ENCODE peak calls at places on chromosomes 1 and 21, in four cellular contexts. Z, B, C and T are unnamed samples.
A peak's percentile ranks its signal among the peaks of the same experiment; 100 is the strongest.

GRCh38 chr1:41454406-41454805 is 30.1 kb downstream of the EDN2 start:
- DNase-seq in Z (no peak), B (no peak), C (no peak), T (no peak)

GRCh38 chr1:45543599-45544417 is 6.8 kb upstream of the AKR1A1 start:
- DNase-seq in Z (peak; percentile 98), B (no peak), C (peak; percentile 45), T (peak; percentile 89)

GRCh38 chr21:15793547-15794235 is 63.9 kb downstream of the USP25 start:
- DNase-seq in Z (no peak), B (no peak), C (no peak), T (no peak)

GRCh38 chr21:46065215-46065992 is 32.5 kb upstream of the COL6A2 start:
- DNase-seq in Z (peak; percentile 76), B (no peak), C (no peak), T (no peak)

GRCh38 chr1:7531562-7532340 is 239.3 kb upstream of the VAMP3 start:
- DNase-seq in Z (no peak), B (no peak), C (no peak), T (no peak)

GRCh38 chr1:71294178-71294577 is 213.3 kb upstream of the ZRANB2 start:
- DNase-seq in Z (no peak), B (no peak), C (no peak), T (no peak)

GRCh38 chr1:79688932-79689331 is 682.4 kb upstream of the ADGRL4 start:
- DNase-seq in Z (no peak), B (no peak), C (no peak), T (no peak)

GRCh38 chr1:182083851-182084486 is 22.5 kb upstream of the ZNF648 start:
- DNase-seq in Z (no peak), B (no peak), C (no peak), T (no peak)

GRCh38 chr1:178064191-178064821 is 29.6 kb upstream of the RASAL2 start:
- DNase-seq in Z (no peak), B (no peak), C (no peak), T (no peak)

GRCh38 chr1:46404482-46405203 is 10.5 kb downstream of the FAAH start:
- DNase-seq in Z (no peak), B (no peak), C (no peak), T (no peak)

GRCh38 chr1:24683713-24684162 is 40.6 kb downstream of the SRRM1 start:
- DNase-seq in Z (peak; percentile 23), B (no peak), C (no peak), T (peak; percentile 88)

GRCh38 chr1:164673584-164674214 is 114.7 kb downstream of the PBX1 start:
- DNase-seq in Z (peak; percentile 57), B (peak; percentile 9), C (no peak), T (no peak)

GRCh38 chr1:87202922-87203655 is 125.6 kb upstream of the LMO4 start:
- DNase-seq in Z (no peak), B (no peak), C (no peak), T (no peak)

GRCh38 chr1:38000529-38001453 is 4.5 kb downstream of the FHL3 start:
- DNase-seq in Z (peak; percentile 62), B (no peak), C (no peak), T (peak; percentile 86)

GRCh38 chr1:197976368-197976767 is 59.2 kb downstream of the LHX9 start:
- DNase-seq in Z (no peak), B (no peak), C (no peak), T (no peak)

GRCh38 chr21:42150458-42151085 is 68.4 kb upstream of the ABCG1 start:
- DNase-seq in Z (no peak), B (no peak), C (peak; percentile 21), T (no peak)

GRCh38 chr21:44874240-44874496 is 678 bp upstream of the PTTG1IP start:
- DNase-seq in Z (no peak), B (no peak), C (no peak), T (peak; percentile 62)

GRCh38 chr1:207077470-207078377 is 10.9 kb upstream of the C4BPB start:
- DNase-seq in Z (peak; percentile 78), B (peak; percentile 34), C (peak; percentile 45), T (peak; percentile 85)

GRCh38 chr1:67534627-67535065 is 104.4 kb upstream of the SERBP1 start:
- DNase-seq in Z (no peak), B (peak; percentile 62), C (no peak), T (peak; percentile 55)

GRCh38 chr1:50266509-50266908 is 156.7 kb downstream of the DMRTA2 start:
- DNase-seq in Z (no peak), B (no peak), C (no peak), T (no peak)

GRCh38 chr1:234849824-234850223 is 239.8 kb upstream of the IRF2BP2 start:
- DNase-seq in Z (peak; percentile 75), B (no peak), C (no peak), T (no peak)

GRCh38 chr1:228734881-228735801 is at the start of gene RHOU:
- DNase-seq in Z (peak; percentile 90), B (peak; percentile 29), C (peak; percentile 91), T (peak; percentile 51)

GRCh38 chr1:206674745-206675175 is 9.9 kb upstream of the MAPKAPK2 start:
- DNase-seq in Z (no peak), B (no peak), C (no peak), T (no peak)

GRCh38 chr21:18023099-18023498 is 203.9 kb upstream of the C21orf91 start:
- DNase-seq in Z (no peak), B (no peak), C (no peak), T (no peak)

GRCh38 chr1:21651214-21652042 is 17.7 kb downstream of the RAP1GAP start:
- DNase-seq in Z (peak; percentile 47), B (peak; percentile 52), C (peak; percentile 67), T (no peak)

GRCh38 chr1:204989266-204990058 is 53.5 kb upstream of the CNTN2 start:
- DNase-seq in Z (peak; percentile 83), B (peak; percentile 57), C (peak; percentile 73), T (peak; percentile 76)

GRCh38 chr21:46562964-46563607 is 41.8 kb downstream of the S100B start:
- DNase-seq in Z (peak; percentile 17), B (no peak), C (no peak), T (no peak)

GRCh38 chr1:107273515-107273914 is 132.7 kb downstream of the NTNG1 start:
- DNase-seq in Z (no peak), B (no peak), C (no peak), T (no peak)

GRCh38 chr21:26587621-26588260 is 14.7 kb upstream of the CYYR1 start:
- DNase-seq in Z (peak; percentile 36), B (no peak), C (no peak), T (peak; percentile 86)

GRCh38 chr1:41980872-41981653 is 62.3 kb upstream of the HIVEP3 start:
- DNase-seq in Z (no peak), B (no peak), C (peak; percentile 45), T (no peak)

GRCh38 chr1:93029317-93029716 is 49.8 kb upstream of the MTF2 start:
- DNase-seq in Z (no peak), B (no peak), C (no peak), T (no peak)

GRCh38 chr1:187819081-187819480 is 990.3 kb downstream of the PLA2G4A start:
- DNase-seq in Z (no peak), B (no peak), C (no peak), T (no peak)

GRCh38 chr1:95067069-95067468 is 5.7 kb downstream of the ALG14 start:
- DNase-seq in Z (no peak), B (no peak), C (no peak), T (no peak)

GRCh38 chr1:152182431-152182830 is 23.4 kb upstream of the RPTN start:
- DNase-seq in Z (peak; percentile 11), B (peak; percentile 1), C (no peak), T (no peak)

GRCh38 chr1:81135524-81135923 is 665.2 kb upstream of the ADGRL2 start:
- DNase-seq in Z (no peak), B (no peak), C (no peak), T (no peak)

GRCh38 chr1:10217748-10218441 is 7.5 kb downstream of the KIF1B start:
- DNase-seq in Z (peak; percentile 83), B (no peak), C (no peak), T (peak; percentile 52)

GRCh38 chr1:151574575-151575529 is 34.7 kb downstream of the TUFT1 start:
- DNase-seq in Z (no peak), B (no peak), C (no peak), T (peak; percentile 12)

GRCh38 chr21:42637602-42638041 is 15.8 kb upstream of the PDE9A start:
- DNase-seq in Z (no peak), B (no peak), C (no peak), T (no peak)

GRCh38 chr1:44759077-44759476 is 16.3 kb upstream of the RPS8 start:
- DNase-seq in Z (no peak), B (no peak), C (no peak), T (no peak)